ENCODE peak calls at places on chromosomes 6 and 20, in four cellular contexts. K is CD4-positive, alpha-beta T cell; B is right lobe of liver; R is AG04450. P is an unnamed sample.

GRCh38 chr6:81793811-81794210 is 41.3 kb upstream of the TENT5A start:
- DNase-seq in K (no peak), B (no peak), R (no peak), P (no peak)

GRCh38 chr6:161395832-161396231 is 122.0 kb upstream of the AGPAT4 start:
- DNase-seq in K (no peak), B (no peak), R (no peak), P (no peak)

GRCh38 chr6:107699191-107700015 is 124.7 kb downstream of the SCML4 start:
- DNase-seq in K (no peak), B (no peak), R (no peak), P (no peak)

GRCh38 chr6:170276369-170277057 is 14.4 kb downstream of the DLL1 start:
- DNase-seq in K (no peak), B (peak; percentile 84), R (no peak), P (no peak)

GRCh38 chr20:5652626-5653573 is 97.3 kb upstream of the SHLD1 start:
- DNase-seq in K (no peak), B (no peak), R (peak; percentile 83), P (no peak)

GRCh38 chr6:5632348-5632935 is 371.1 kb downstream of the FARS2 start:
- DNase-seq in K (no peak), B (no peak), R (no peak), P (no peak)

GRCh38 chr6:48978016-48978415 is 485.0 kb downstream of the MMUT start:
- DNase-seq in K (no peak), B (no peak), R (peak; percentile 21), P (no peak)

GRCh38 chr6:70371454-70372105 is 41.7 kb upstream of the FAM135A start:
- DNase-seq in K (no peak), B (no peak), R (peak; percentile 54), P (no peak)

GRCh38 chr20:33337119-33337518 is 54.1 kb downstream of the BPIFB1 start:
- DNase-seq in K (no peak), B (no peak), R (no peak), P (no peak)

DNA sequence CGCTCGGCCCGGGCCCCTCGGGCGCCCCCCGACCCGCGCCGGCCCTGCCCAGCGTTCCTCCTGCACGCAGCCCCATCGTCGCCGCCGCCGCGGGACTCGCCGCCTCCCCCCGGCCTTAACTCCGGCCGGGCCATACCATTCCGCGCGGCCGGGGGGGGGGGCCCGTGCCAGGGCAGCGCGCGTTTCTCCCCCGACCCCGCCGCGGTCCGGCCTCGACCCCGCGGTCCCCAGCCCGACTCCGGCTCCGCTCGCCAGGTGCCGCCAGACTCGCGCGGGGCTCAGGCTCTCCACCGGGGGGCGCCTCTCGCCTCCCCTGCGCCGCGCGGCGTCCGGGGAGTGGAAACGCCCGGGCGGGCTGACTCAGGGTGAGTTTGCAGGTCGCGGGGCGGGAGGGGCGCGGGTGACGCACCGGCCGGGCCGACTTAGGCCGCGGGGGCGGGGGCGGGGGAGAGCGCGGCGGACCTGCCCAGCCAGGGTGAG is at the start of gene SRXN1:
- DNase-seq in K (peak; percentile 72), B (peak; percentile 95), R (peak; percentile 81), P (peak; percentile 93)
- TF ChIP-seq CTCF in K (peak; percentile 40), B (peak; percentile 59), R (peak; percentile 43), P (no peak)

GRCh38 chr20:41594514-41595322 is 23.5 kb downstream of the CHD6 start:
- DNase-seq in K (no peak), B (no peak), R (no peak), P (no peak)

GRCh38 chr20:41587956-41588355 is 30.2 kb downstream of the CHD6 start:
- DNase-seq in K (no peak), B (no peak), R (peak; percentile 13), P (no peak)

GRCh38 chr20:41587523-41587922 is 30.7 kb downstream of the CHD6 start:
- DNase-seq in K (no peak), B (no peak), R (no peak), P (no peak)

GRCh38 chr20:41586784-41587183 is 31.4 kb downstream of the CHD6 start:
- DNase-seq in K (no peak), B (no peak), R (no peak), P (no peak)

DNA sequence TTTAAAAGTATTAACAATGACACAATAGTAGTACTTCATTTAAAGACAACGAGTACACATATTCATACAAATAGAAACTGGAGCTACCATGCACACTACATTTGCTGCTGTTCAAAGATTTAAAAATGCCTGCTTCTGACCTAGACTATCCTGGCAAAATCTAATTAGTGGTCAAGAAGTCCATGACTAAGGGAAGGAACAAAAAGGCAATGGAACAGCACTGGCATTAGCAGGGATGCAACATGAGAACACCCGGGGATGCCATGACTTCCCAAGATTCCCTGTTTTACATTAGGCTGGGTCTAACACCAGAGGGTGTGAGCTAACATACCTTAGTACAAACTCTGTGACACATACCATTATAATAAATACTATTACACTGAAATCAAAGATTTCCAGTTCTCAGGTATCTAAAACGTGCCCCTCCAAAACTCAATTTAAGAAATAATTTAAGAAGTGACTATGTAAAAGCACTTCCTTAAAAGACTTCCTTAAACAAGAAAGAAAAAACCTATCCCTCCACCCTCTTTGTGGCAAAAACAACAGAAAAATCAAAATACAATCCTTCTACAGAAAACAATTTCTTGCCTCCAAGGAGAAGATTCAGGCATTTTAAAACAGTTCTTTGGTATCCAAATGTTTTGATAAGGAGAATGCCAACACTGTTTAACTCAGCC is 25.5 kb downstream of the CHD6 start:
- DNase-seq in K (no peak), B (no peak), R (no peak), P (no peak)
- H3K27ac ChIP-seq in K (no peak overlapping the region), B (no peak overlapping the region), R (no peak overlapping the region), P (no peak overlapping the region)

GRCh38 chr6:13120483-13121482 is 207.6 kb downstream of the TBC1D7 start:
- DNase-seq in K (no peak), B (no peak), R (no peak), P (no peak)
- TF ChIP-seq CTCF in K (no peak), B (no peak), R (no peak), P (no peak)

DNA sequence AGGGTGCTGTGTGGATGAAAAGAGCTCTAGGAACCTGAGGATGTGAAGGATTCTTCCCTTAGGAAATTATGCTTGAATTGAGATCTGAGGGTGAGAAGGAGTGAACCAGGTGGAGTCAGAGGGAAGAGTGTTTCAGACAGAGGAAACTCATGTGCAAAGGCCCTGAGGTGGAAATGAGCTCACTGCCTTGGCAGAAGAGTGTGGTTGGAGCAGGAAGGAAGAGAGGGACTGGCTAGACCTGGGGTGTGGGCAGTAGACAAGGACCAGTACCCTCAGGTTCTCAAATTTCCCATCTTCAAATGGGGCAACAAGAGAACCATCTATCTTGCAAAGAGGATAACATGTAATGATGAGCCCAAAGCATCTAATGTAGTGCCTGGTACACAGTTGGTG is 24.0 kb upstream of the GTSF1L start:
- DNase-seq in K (no peak), B (no peak), R (no peak), P (no peak)
- H3K27ac ChIP-seq in K (no peak overlapping the region), B (no peak overlapping the region), R (peak overlapping the region; percentile 63), P (no peak overlapping the region)

GRCh38 chr20:59082077-59082740 is 39.6 kb upstream of the PRELID3B start:
- DNase-seq in K (no peak), B (no peak), R (no peak), P (no peak)
- TF ChIP-seq CTCF in K (peak; percentile 60), B (peak; percentile 34), R (peak; percentile 42), P (no peak)

GRCh38 chr6:52537001-52537753 is 39.7 kb downstream of the TRAM2 start:
- DNase-seq in K (no peak), B (no peak), R (no peak), P (no peak)

GRCh38 chr6:52536424-52536916 is 40.4 kb downstream of the TRAM2 start:
- DNase-seq in K (no peak), B (no peak), R (no peak), P (no peak)

GRCh38 chr6:52538921-52539354 is 37.9 kb downstream of the TRAM2 start:
- DNase-seq in K (no peak), B (no peak), R (no peak), P (no peak)

GRCh38 chr6:52539607-52540006 is 37.3 kb downstream of the TRAM2 start:
- DNase-seq in K (no peak), B (no peak), R (no peak), P (no peak)

GRCh38 chr6:52538252-52538905 is 38.5 kb downstream of the TRAM2 start:
- DNase-seq in K (no peak), B (no peak), R (no peak), P (no peak)
- H3K27ac ChIP-seq in K (no peak overlapping the region), B (no peak overlapping the region), R (peak overlapping the region; percentile 73), P (peak overlapping the region; percentile 59)

P was measured in coronary artery.